ENCODE peak calls at places on chromosomes 4 and X, in six cellular contexts. Q is suprapubic skin; X is CD4-positive, alpha-beta T cell; S is fibroblast of lung; B is OCI-LY7; U is mesendoderm. E is an unnamed sample.

GRCh38 chr4:94165256-94165655 is 42.4 kb upstream of the SMARCAD1 start:
- DNase-seq in Q (no peak), U (peak), S (no peak), X (no peak), B (no peak), E (no peak)

GRCh38 chr4:181784881-181785280 is 458.3 kb upstream of the TENM3 start:
- DNase-seq in B (no peak), X (no peak), S (no peak), U (peak), Q (no peak), E (no peak)

GRCh38 chrX:46256875-46257274 is 288.3 kb downstream of the ZNF674 start:
- DNase-seq in U (no peak), S (no peak), B (no peak), Q (no peak), X (no peak), E (no peak)

GRCh38 chr4:126328914-126329313 is 1014.2 kb downstream of the FAT4 start:
- DNase-seq in B (no peak), S (no peak), U (no peak), X (no peak), Q (no peak), E (no peak)

GRCh38 chr4:186190456-186191265 is 706 bp upstream of the CYP4V2 start:
- DNase-seq in Q (no peak), B (peak), U (peak), X (peak), S (peak), E (peak)

GRCh38 chr4:33025236-33025635 is 2305.1 kb downstream of the PCDH7 start:
- DNase-seq in S (no peak), Q (no peak), U (no peak), B (no peak), X (no peak), E (no peak)

GRCh38 chrX:8692886-8693285 is 39.1 kb downstream of the ANOS1 start:
- DNase-seq in B (no peak), Q (no peak), X (no peak), S (no peak), U (no peak), E (no peak)

GRCh38 chrX:148836741-148837140 is 336.3 kb downstream of the AFF2 start:
- DNase-seq in S (no peak), U (no peak), X (no peak), B (no peak), Q (no peak), E (no peak)

GRCh38 chr4:122764071-122764807 is 31.7 kb downstream of the BBS12 start:
- DNase-seq in S (peak), B (no peak), Q (no peak), U (no peak), X (no peak), E (no peak)

GRCh38 chrX:136525738-136526606 is 6.0 kb upstream of the VGLL1 start:
- DNase-seq in X (no peak), B (no peak), Q (no peak), U (no peak), S (peak), E (peak)

GRCh38 chr4:16838226-16838875 is 60.1 kb downstream of the LDB2 start:
- DNase-seq in B (no peak), U (no peak), S (peak), Q (no peak), X (no peak), E (no peak)

GRCh38 chrX:22533898-22534297 is 261.2 kb downstream of the CBLL2 start:
- DNase-seq in S (peak), U (peak), Q (no peak), B (no peak), X (no peak), E (no peak)

GRCh38 chr4:2962614-2963184 is 507 bp downstream of the NOP14 start:
- DNase-seq in S (peak), B (peak), X (no peak), U (peak), Q (no peak), E (no peak)

GRCh38 chr4:118224239-118224829 is 128.5 kb downstream of the PRSS12 start:
- DNase-seq in U (peak), B (peak), Q (no peak), X (no peak), S (peak), E (peak)

DNA sequence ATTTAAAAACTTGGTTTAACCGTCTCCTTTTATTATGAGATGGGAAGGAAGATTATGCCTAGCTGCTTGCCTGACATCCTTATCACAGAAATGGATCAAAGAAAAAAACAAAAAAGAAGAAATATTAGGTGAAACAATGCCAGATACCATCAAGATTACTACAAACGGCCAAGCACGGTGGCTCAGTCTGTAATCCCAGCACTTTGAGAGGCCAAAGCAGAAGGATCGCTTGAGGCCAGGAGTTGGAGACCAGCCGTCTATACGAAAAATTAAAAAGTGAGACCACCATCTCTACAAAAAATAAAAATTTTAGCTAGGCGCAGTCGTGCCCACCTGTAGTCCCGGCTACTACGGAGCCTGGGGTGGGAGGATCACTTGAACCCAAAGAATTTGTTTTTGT is 2.3 kb downstream of the FRYL start:
- DNase-seq in B (no peak), X (no peak), U (no peak), S (no peak), Q (no peak), E (no peak)
- H3K27ac ChIP-seq in B (no peak), X (no peak), U (no peak), S (no peak), Q (peak), E (peak)

GRCh38 chr4:19780871-19781270 is 470.8 kb upstream of the SLIT2 start:
- DNase-seq in Q (no peak), X (no peak), B (no peak), S (no peak), U (no peak), E (no peak)
- H3K27ac ChIP-seq in Q (no peak), X (no peak), B (no peak), S (no peak), U (no peak), E (no peak)

GRCh38 chrX:43585922-43586321 is 70.2 kb upstream of the MAOA start:
- DNase-seq in X (no peak), S (no peak), U (peak), Q (no peak), B (no peak), E (no peak)

GRCh38 chrX:43586855-43587254 is 69.2 kb upstream of the MAOA start:
- DNase-seq in Q (no peak), U (no peak), S (no peak), B (no peak), X (no peak), E (no peak)

GRCh38 chrX:43592597-43592996 is 63.5 kb upstream of the MAOA start:
- DNase-seq in X (no peak), U (no peak), Q (no peak), S (peak), B (no peak), E (no peak)

DNA sequence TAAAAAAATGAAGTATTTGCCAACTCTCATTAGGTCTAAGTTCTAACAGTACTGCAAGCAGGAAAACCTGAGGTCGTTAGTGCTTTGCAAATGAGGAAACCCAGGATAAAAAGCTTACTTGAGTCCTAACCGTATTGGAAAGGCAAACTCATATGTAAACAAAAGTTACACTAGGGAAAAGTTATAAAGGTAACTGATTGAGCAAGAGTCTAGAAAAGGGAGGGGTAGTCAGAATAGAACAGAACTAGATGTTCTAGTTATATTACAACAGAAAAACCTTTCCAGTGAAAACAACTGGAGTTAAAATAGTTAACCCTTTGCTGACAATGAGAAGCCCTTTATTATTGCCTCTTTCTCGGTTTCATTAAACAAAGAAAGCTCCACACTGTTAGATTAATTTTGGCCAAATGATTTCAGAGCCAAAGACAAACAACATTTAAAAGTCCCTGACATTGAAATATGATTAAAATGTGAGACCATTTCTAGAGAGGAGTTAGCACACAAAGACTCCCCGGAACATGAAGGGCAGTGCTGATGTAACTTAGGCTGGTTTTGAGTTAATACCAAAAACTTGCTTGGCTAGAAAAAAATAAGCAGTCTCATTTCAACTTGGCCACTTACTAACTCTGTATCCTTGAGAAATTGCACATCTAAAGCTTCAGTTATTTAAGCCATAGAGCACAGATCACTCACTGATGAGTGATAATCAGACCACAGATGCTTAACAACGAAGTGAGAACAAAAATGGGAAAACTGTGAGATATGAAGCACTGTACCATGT is 66.2 kb upstream of the MAOA start:
- DNase-seq in B (no peak), X (no peak), U (no peak), Q (no peak), S (peak), E (peak)
- H3K27ac ChIP-seq in B (no peak), X (no peak), U (no peak), Q (peak), S (no peak), E (no peak)

GRCh38 chrX:20143539-20143938 is 1.9 kb upstream of the EIF1AX start:
- DNase-seq in S (no peak), B (no peak), U (no peak), X (no peak), Q (no peak), E (no peak)

GRCh38 chrX:20141281-20142220 is at the start of gene EIF1AX:
- DNase-seq in B (peak), U (peak), S (peak), X (peak), Q (peak), E (peak)

GRCh38 chrX:20143111-20143510 is 1.5 kb upstream of the EIF1AX start:
- DNase-seq in X (no peak), Q (no peak), U (no peak), S (no peak), B (no peak), E (no peak)

GRCh38 chrX:20140410-20140809 is 1.2 kb downstream of the EIF1AX start:
- DNase-seq in Q (no peak), S (no peak), X (no peak), U (no peak), B (peak), E (no peak)

GRCh38 chrX:20139966-20140365 is 1.7 kb downstream of the EIF1AX start:
- DNase-seq in U (no peak), B (no peak), Q (no peak), X (no peak), S (peak), E (no peak)
- H3K27ac ChIP-seq in U (no peak), B (no peak), Q (peak), X (no peak), S (no peak), E (no peak)

GRCh38 chrX:132292753-132293152 is 73.5 kb upstream of the RAP2C start:
- DNase-seq in Q (no peak), U (peak), S (peak), B (peak), X (peak), E (peak)
- H3K27ac ChIP-seq in Q (no peak), U (no peak), S (no peak), B (no peak), X (no peak), E (no peak)

DNA sequence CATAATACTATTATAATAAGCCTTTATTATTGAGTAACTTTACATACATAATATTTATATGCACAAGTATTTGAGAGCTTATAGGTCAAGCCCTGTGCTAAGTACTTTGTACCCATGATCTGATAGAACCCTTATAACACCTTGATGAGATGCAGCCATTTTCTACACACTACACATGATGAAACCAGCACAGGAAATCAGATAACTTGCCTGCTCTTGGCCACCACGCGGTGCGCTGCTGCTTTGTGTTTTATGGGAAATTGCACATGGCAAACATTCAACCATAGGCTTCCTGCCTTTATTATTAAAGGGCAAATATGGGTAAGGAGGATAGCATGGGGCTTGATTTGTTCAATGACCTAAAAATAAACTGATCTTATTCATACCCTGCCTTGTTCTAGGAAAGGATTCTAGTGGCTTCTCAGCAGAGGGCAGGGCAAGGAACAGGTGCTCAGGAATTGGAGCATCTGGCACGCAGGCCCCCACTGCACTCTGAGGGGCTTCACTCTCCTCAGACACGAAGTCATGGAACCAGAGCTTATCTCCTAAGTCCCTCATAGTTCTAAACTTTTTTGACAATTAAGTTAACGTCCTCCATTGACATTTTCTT is 31.6 kb upstream of the NAP1L5 start:
- DNase-seq in X (no peak), B (no peak), Q (no peak), U (no peak), S (no peak), E (no peak)
- H3K27ac ChIP-seq in X (no peak), B (no peak), Q (no peak), U (no peak), S (no peak), E (no peak)

GRCh38 chr4:86333236-86333635 is 26.6 kb downstream of the MAPK10 start:
- DNase-seq in B (no peak), U (no peak), S (no peak), X (no peak), Q (no peak), E (no peak)
- H3K27ac ChIP-seq in B (no peak), U (no peak), S (no peak), X (no peak), Q (no peak), E (no peak)